ENCODE peak calls at places on chromosomes 6 and 20, in eight cellular contexts. W is brain microvascular endothelial cell; O is epithelial cell of esophagus; K is activated naive CD4-positive, alpha-beta T cell treated with Interleukin-2 at 50 U/mL for 16 hours; R is AG08395; M is CD4-positive, alpha-beta T cell; F is stimulated activated CD4-positive, alpha-beta T cell treated with anti-CD3 and anti-CD28 coated beads, Interleukin-4, amount 100 ng/mL, for 48 hours; N is NCI-H748 treated with DMSO at 0.1 percent for 48 hours. I is an unnamed sample.

GRCh38 chr6:3759656-3760245 is 8.2 kb upstream of the PXDC1 start:
- DNase-seq in W (peak), O (peak), K (no peak), R (peak), M (no peak), F (no peak), N (no peak), I (no peak)

GRCh38 chr6:37288247-37288646 is 30.3 kb upstream of the TMEM217 start:
- DNase-seq in W (no peak), O (no peak), K (no peak), R (no peak), M (no peak), F (no peak), N (no peak), I (no peak)

GRCh38 chr6:14883921-14884320 is 361.9 kb upstream of the JARID2 start:
- DNase-seq in W (peak), O (no peak), K (no peak), R (peak), M (no peak), F (no peak), N (no peak), I (no peak)

GRCh38 chr6:134379086-134379485 is 61.2 kb upstream of the SGK1 start:
- DNase-seq in W (no peak), O (peak), K (peak), R (no peak), M (no peak), F (peak), N (peak), I (peak)

GRCh38 chr20:13718161-13718560 is 66.6 kb downstream of the ESF1 start:
- DNase-seq in W (no peak), O (no peak), K (no peak), R (no peak), M (no peak), F (no peak), N (no peak), I (no peak)

GRCh38 chr6:17729223-17730077 is 22.7 kb upstream of the NUP153 start:
- DNase-seq in W (no peak), O (peak), K (no peak), R (no peak), M (no peak), F (no peak), N (no peak), I (no peak)

GRCh38 chr20:55977723-55978481 is 27.4 kb downstream of the CBLN4 start:
- DNase-seq in W (no peak), O (no peak), K (no peak), R (no peak), M (no peak), F (no peak), N (no peak), I (no peak)

GRCh38 chr20:19381947-19382346 is 169.5 kb downstream of the SLC24A3 start:
- DNase-seq in W (no peak), O (no peak), K (no peak), R (no peak), M (no peak), F (no peak), N (no peak), I (no peak)

GRCh38 chr20:49043000-49043399 is 3.1 kb upstream of the CSE1L start:
- DNase-seq in W (no peak), O (peak), K (no peak), R (no peak), M (no peak), F (no peak), N (no peak), I (no peak)

I was measured in NAMALWA.